ENCODE peak calls at places on chromosome 18, in seven cellular contexts. C is stimulated activated CD8-positive, alpha-beta memory T cell treated with anti-CD3 and anti-CD28 coated beads, Interleukin-15, amount 100 ng/mL, for 24 hours; N is fibroblast of gingiva; R is HEK293T; U is hippocampal formation; V is NCI-H1092; T is HFFc6. F is an unnamed sample.

GRCh38 chr18:50127516-50128229 is 67.3 kb downstream of the MYO5B start:
- DNase-seq in C (no peak), N (no peak), R (no peak), U (no peak), V (no peak), T (no peak), F (no peak)

GRCh38 chr18:56382541-56382940 is 255.9 kb downstream of the TXNL1 start:
- DNase-seq in C (no peak), N (no peak), R (no peak), U (peak), V (no peak), T (no peak), F (peak)

GRCh38 chr18:79385749-79386341 is 9.9 kb upstream of the NFATC1 start:
- DNase-seq in C (no peak), N (no peak), R (no peak), U (no peak), V (no peak), T (no peak), F (no peak)

GRCh38 chr18:75203456-75204261 is 5.3 kb downstream of the PTGR3 start:
- DNase-seq in C (no peak), N (peak), R (no peak), U (no peak), V (no peak), T (no peak), F (peak)

GRCh38 chr18:67568166-67568565 is 51.6 kb upstream of the DSEL start:
- DNase-seq in C (no peak), N (no peak), R (no peak), U (no peak), V (no peak), T (no peak), F (no peak)

GRCh38 chr18:52312321-52312720 is 27.7 kb upstream of the DCC start:
- DNase-seq in C (no peak), N (no peak), R (no peak), U (no peak), V (peak), T (no peak), F (peak)

GRCh38 chr18:48750485-48751175 is 200.1 kb downstream of the SMAD7 start:
- DNase-seq in C (no peak), N (no peak), R (no peak), U (no peak), V (no peak), T (no peak), F (peak)

GRCh38 chr18:33444699-33445098 is 4.2 kb upstream of the CCDC178 start:
- DNase-seq in C (no peak), N (no peak), R (no peak), U (no peak), V (no peak), T (no peak), F (no peak)

GRCh38 chr18:24602156-24602555 is 141.7 kb downstream of the HRH4 start:
- DNase-seq in C (no peak), N (no peak), R (no peak), U (no peak), V (no peak), T (no peak), F (no peak)

GRCh38 chr18:6885992-6886823 is 156.7 kb downstream of the ARHGAP28 start:
- DNase-seq in C (no peak), N (peak), R (peak), U (peak), V (peak), T (peak), F (peak)

GRCh38 chr18:13302611-13303267 is 84.2 kb downstream of the LDLRAD4 start:
- DNase-seq in C (no peak), N (no peak), R (no peak), U (no peak), V (no peak), T (no peak), F (peak)

GRCh38 chr18:41484069-41484468 is 471.0 kb upstream of the PIK3C3 start:
- DNase-seq in C (no peak), N (no peak), R (no peak), U (no peak), V (no peak), T (no peak), F (no peak)

GRCh38 chr18:62944454-62944853 is 229.1 kb downstream of the PHLPP1 start:
- DNase-seq in C (no peak), N (no peak), R (no peak), U (no peak), V (no peak), T (no peak), F (no peak)

GRCh38 chr18:72544092-72544886 is at the start of gene CBLN2:
- DNase-seq in C (no peak), N (peak), R (peak), U (peak), V (peak), T (peak), F (peak)

GRCh38 chr18:26536032-26536431 is 12.3 kb downstream of the KCTD1 start:
- DNase-seq in C (no peak), N (no peak), R (no peak), U (no peak), V (no peak), T (peak), F (peak)

GRCh38 chr18:44589709-44590108 is 91.0 kb upstream of the SETBP1 start:
- DNase-seq in C (no peak), N (peak), R (no peak), U (no peak), V (no peak), T (peak), F (peak)

GRCh38 chr18:45566025-45566740 is 49.1 kb upstream of the SLC14A2 start:
- DNase-seq in C (no peak), N (peak), R (no peak), U (no peak), V (no peak), T (peak), F (peak)

GRCh38 chr18:75235891-75236290 is 25.3 kb downstream of the TSHZ1 start:
- DNase-seq in C (no peak), N (no peak), R (no peak), U (no peak), V (no peak), T (no peak), F (no peak)

GRCh38 chr18:61569176-61569892 is 236.1 kb downstream of the CDH20 start:
- DNase-seq in C (no peak), N (peak), R (no peak), U (no peak), V (no peak), T (peak), F (peak)

GRCh38 chr18:61669320-61669719 is 223.5 kb downstream of the RNF152 start:
- DNase-seq in C (no peak), N (no peak), R (no peak), U (no peak), V (no peak), T (peak), F (peak)

GRCh38 chr18:34314847-34315246 is 90.1 kb upstream of the NOL4 start:
- DNase-seq in C (no peak), N (no peak), R (no peak), U (no peak), V (no peak), T (no peak), F (no peak)

GRCh38 chr18:9619990-9620389 is 5.6 kb upstream of the PPP4R1 start:
- DNase-seq in C (no peak), N (peak), R (no peak), U (no peak), V (no peak), T (no peak), F (no peak)

GRCh38 chr18:9508446-9509025 is 33.2 kb downstream of the RALBP1 start:
- DNase-seq in C (no peak), N (no peak), R (no peak), U (no peak), V (no peak), T (no peak), F (no peak)

GRCh38 chr18:62992877-62993365 is 277.6 kb downstream of the PHLPP1 start:
- DNase-seq in C (no peak), N (no peak), R (no peak), U (no peak), V (no peak), T (no peak), F (no peak)

GRCh38 chr18:74378179-74378682 is 62.6 kb downstream of the C18orf63 start:
- DNase-seq in C (no peak), N (no peak), R (no peak), U (no peak), V (no peak), T (no peak), F (no peak)

GRCh38 chr18:31061945-31062344 is 19.4 kb upstream of the DSC3 start:
- DNase-seq in C (no peak), N (no peak), R (no peak), U (no peak), V (no peak), T (no peak), F (no peak)

GRCh38 chr18:56726906-56727305 is 75.7 kb downstream of the WDR7 start:
- DNase-seq in C (no peak), N (no peak), R (no peak), U (no peak), V (no peak), T (no peak), F (no peak)

GRCh38 chr18:10289265-10289664 is 165.2 kb upstream of the APCDD1 start:
- DNase-seq in C (no peak), N (peak), R (no peak), U (no peak), V (no peak), T (no peak), F (no peak)

GRCh38 chr18:46750626-46751025 is 6.2 kb downstream of the ST8SIA5 start:
- DNase-seq in C (no peak), N (no peak), R (no peak), U (no peak), V (no peak), T (no peak), F (no peak)

GRCh38 chr18:10010611-10011015 is 96.8 kb downstream of the VAPA start:
- DNase-seq in C (no peak), N (peak), R (no peak), U (peak), V (no peak), T (peak), F (peak)

GRCh38 chr18:9211955-9212354 is 75.4 kb downstream of the ANKRD12 start:
- DNase-seq in C (no peak), N (no peak), R (no peak), U (no peak), V (no peak), T (no peak), F (no peak)

GRCh38 chr18:57909620-57910019 is 106.5 kb upstream of the ATP8B1 start:
- DNase-seq in C (no peak), N (no peak), R (no peak), U (no peak), V (no peak), T (no peak), F (peak)

GRCh38 chr18:62281684-62282083 is 43.4 kb upstream of the TNFRSF11A start:
- DNase-seq in C (no peak), N (peak), R (no peak), U (no peak), V (no peak), T (peak), F (peak)

GRCh38 chr18:45447364-45448265 is 167.7 kb upstream of the SLC14A2 start:
- DNase-seq in C (no peak), N (no peak), R (no peak), U (no peak), V (no peak), T (no peak), F (no peak)

F was measured in astrocyte of the hippocampus.